ENCODE peak calls at places on chromosomes 7 and 10, in ten cellular contexts. One of them, this sample, is unnamed.

GRCh38 chr10:72545511-72545910 is 80.4 kb downstream of the MICU1 start:
- DNase-seq in stomach: no peak
- DNase-seq in fibroblast of lung: no peak
- DNase-seq in astrocyte of the spinal cord: no peak
- DNase-seq in fibroblast of pulmonary artery: no peak
- DNase-seq in heart left ventricle: no peak
- DNase-seq in GM12865: no peak
- DNase-seq in colonic mucosa: no peak
- DNase-seq in GM06990: no peak
- DNase-seq in SK-N-SH: no peak
- DNase-seq in this sample: no peak

GRCh38 chr7:38147005-38147404 is 31.0 kb upstream of the STARD3NL start:
- DNase-seq in astrocyte of the spinal cord: no peak
- DNase-seq in heart left ventricle: no peak
- DNase-seq in fibroblast of lung: no peak
- DNase-seq in colonic mucosa: no peak
- DNase-seq in GM12865: peak
- DNase-seq in stomach: no peak
- DNase-seq in fibroblast of pulmonary artery: no peak
- DNase-seq in GM06990: no peak
- DNase-seq in SK-N-SH: no peak
- DNase-seq in this sample: no peak

GRCh38 chr10:805635-806305 is 116.3 kb upstream of the DIP2C start:
- DNase-seq in astrocyte of the spinal cord: no peak
- DNase-seq in GM06990: no peak
- DNase-seq in stomach: no peak
- DNase-seq in heart left ventricle: no peak
- DNase-seq in GM12865: no peak
- DNase-seq in fibroblast of pulmonary artery: no peak
- DNase-seq in SK-N-SH: no peak
- DNase-seq in colonic mucosa: no peak
- DNase-seq in fibroblast of lung: no peak
- DNase-seq in this sample: no peak

GRCh38 chr7:27157717-27158431 is 1.4 kb upstream of the HOXA7 start:
- DNase-seq in GM06990: no peak
- DNase-seq in GM12865: no peak
- DNase-seq in SK-N-SH: no peak
- DNase-seq in astrocyte of the spinal cord: peak
- DNase-seq in stomach: peak
- DNase-seq in colonic mucosa: no peak
- DNase-seq in fibroblast of pulmonary artery: no peak
- DNase-seq in fibroblast of lung: no peak
- DNase-seq in heart left ventricle: no peak
- DNase-seq in this sample: no peak

GRCh38 chr10:3366043-3366442 is 193.5 kb upstream of the PITRM1 start:
- DNase-seq in stomach: no peak
- DNase-seq in heart left ventricle: no peak
- DNase-seq in fibroblast of pulmonary artery: no peak
- DNase-seq in GM12865: no peak
- DNase-seq in colonic mucosa: no peak
- DNase-seq in fibroblast of lung: no peak
- DNase-seq in astrocyte of the spinal cord: no peak
- DNase-seq in SK-N-SH: no peak
- DNase-seq in GM06990: no peak
- DNase-seq in this sample: no peak

GRCh38 chr7:37198906-37199485 is 249.7 kb downstream of the ELMO1 start:
- DNase-seq in fibroblast of pulmonary artery: peak
- DNase-seq in colonic mucosa: peak
- DNase-seq in stomach: peak
- DNase-seq in SK-N-SH: peak
- DNase-seq in heart left ventricle: peak
- DNase-seq in GM06990: no peak
- DNase-seq in fibroblast of lung: peak
- DNase-seq in GM12865: peak
- DNase-seq in astrocyte of the spinal cord: peak
- DNase-seq in this sample: peak

GRCh38 chr7:50450691-50451051 is 521 bp upstream of the FIGNL1 start:
- DNase-seq in stomach: no peak
- DNase-seq in astrocyte of the spinal cord: no peak
- DNase-seq in fibroblast of lung: no peak
- DNase-seq in colonic mucosa: no peak
- DNase-seq in fibroblast of pulmonary artery: no peak
- DNase-seq in SK-N-SH: peak
- DNase-seq in heart left ventricle: peak
- DNase-seq in GM06990: no peak
- DNase-seq in GM12865: peak
- DNase-seq in this sample: no peak

GRCh38 chr7:1755783-1756626 is 85.9 kb downstream of the ELFN1 start:
- DNase-seq in colonic mucosa: no peak
- DNase-seq in fibroblast of pulmonary artery: no peak
- DNase-seq in heart left ventricle: no peak
- DNase-seq in astrocyte of the spinal cord: no peak
- DNase-seq in stomach: no peak
- DNase-seq in GM12865: peak
- DNase-seq in fibroblast of lung: no peak
- DNase-seq in SK-N-SH: no peak
- DNase-seq in GM06990: no peak
- DNase-seq in this sample: no peak

GRCh38 chr10:50882540-50882983 is 2.9 kb downstream of the A1CF start:
- DNase-seq in colonic mucosa: no peak
- DNase-seq in heart left ventricle: no peak
- DNase-seq in GM12865: no peak
- DNase-seq in SK-N-SH: peak
- DNase-seq in GM06990: no peak
- DNase-seq in fibroblast of lung: no peak
- DNase-seq in fibroblast of pulmonary artery: no peak
- DNase-seq in stomach: no peak
- DNase-seq in astrocyte of the spinal cord: no peak
- DNase-seq in this sample: no peak

GRCh38 chr7:105940111-105940510 is 23.0 kb upstream of the CDHR3 start:
- DNase-seq in stomach: no peak
- DNase-seq in fibroblast of pulmonary artery: no peak
- DNase-seq in colonic mucosa: no peak
- DNase-seq in astrocyte of the spinal cord: no peak
- DNase-seq in heart left ventricle: no peak
- DNase-seq in GM12865: no peak
- DNase-seq in GM06990: no peak
- DNase-seq in SK-N-SH: peak
- DNase-seq in fibroblast of lung: no peak
- DNase-seq in this sample: no peak

GRCh38 chr7:112699725-112700513 is 90.3 kb downstream of the TMEM168 start:
- DNase-seq in fibroblast of pulmonary artery: no peak
- DNase-seq in heart left ventricle: peak
- DNase-seq in GM12865: no peak
- DNase-seq in SK-N-SH: no peak
- DNase-seq in fibroblast of lung: no peak
- DNase-seq in astrocyte of the spinal cord: no peak
- DNase-seq in GM06990: no peak
- DNase-seq in colonic mucosa: no peak
- DNase-seq in stomach: no peak
- DNase-seq in this sample: no peak

GRCh38 chr7:41999736-42000283 is 237.2 kb downstream of the GLI3 start:
- DNase-seq in colonic mucosa: no peak
- DNase-seq in astrocyte of the spinal cord: no peak
- DNase-seq in GM12865: peak
- DNase-seq in GM06990: no peak
- DNase-seq in SK-N-SH: no peak
- DNase-seq in heart left ventricle: no peak
- DNase-seq in fibroblast of pulmonary artery: no peak
- DNase-seq in fibroblast of lung: no peak
- DNase-seq in stomach: no peak
- DNase-seq in this sample: no peak

GRCh38 chr7:141133646-141134045 is 59.8 kb downstream of the TMEM178B start:
- DNase-seq in heart left ventricle: no peak
- DNase-seq in GM06990: no peak
- DNase-seq in colonic mucosa: no peak
- DNase-seq in stomach: no peak
- DNase-seq in fibroblast of lung: no peak
- DNase-seq in astrocyte of the spinal cord: peak
- DNase-seq in SK-N-SH: no peak
- DNase-seq in fibroblast of pulmonary artery: no peak
- DNase-seq in GM12865: no peak
- DNase-seq in this sample: no peak

DNA sequence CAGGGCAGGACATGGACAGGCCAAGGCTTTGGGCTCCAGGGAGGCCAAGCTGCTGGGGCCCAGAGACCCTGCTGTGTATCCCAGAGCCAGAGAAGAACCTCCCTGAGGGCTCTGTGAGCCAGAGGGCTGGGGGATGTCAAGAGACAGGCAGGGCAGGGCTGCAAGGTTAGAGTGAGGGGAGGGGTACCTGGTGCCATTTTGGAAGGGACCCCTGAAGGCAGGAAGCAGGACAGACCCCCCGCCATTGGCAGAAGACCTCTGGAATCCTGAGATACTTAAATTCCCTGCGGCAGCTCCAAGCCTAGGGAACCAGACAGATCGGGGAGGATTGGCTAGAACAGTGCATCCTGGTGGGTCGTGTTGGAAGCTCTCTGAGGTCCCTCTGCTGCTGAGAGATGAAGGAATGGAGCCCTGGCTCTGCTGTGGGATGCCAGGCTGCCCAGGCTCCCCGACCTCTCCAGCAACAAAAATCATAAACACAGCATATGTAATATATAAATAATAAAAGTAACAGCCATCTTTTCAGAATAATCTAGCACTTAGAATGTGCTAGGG is 75.0 kb downstream of the LHPP start:
- DNase-seq in fibroblast of pulmonary artery: peak
- DNase-seq in GM12865: no peak
- DNase-seq in GM06990: no peak
- DNase-seq in heart left ventricle: no peak
- DNase-seq in fibroblast of lung: no peak
- DNase-seq in astrocyte of the spinal cord: no peak
- DNase-seq in SK-N-SH: no peak
- DNase-seq in colonic mucosa: no peak
- DNase-seq in stomach: no peak
- DNase-seq in this sample: no peak
- TF ChIP-seq CTCF in fibroblast of pulmonary artery: no peak
- TF ChIP-seq CTCF in GM12865: no peak
- TF ChIP-seq CTCF in GM06990: no peak
- TF ChIP-seq CTCF in heart left ventricle: no peak
- TF ChIP-seq CTCF in fibroblast of lung: no peak
- TF ChIP-seq CTCF in astrocyte of the spinal cord: no peak
- TF ChIP-seq CTCF in SK-N-SH: no peak
- TF ChIP-seq CTCF in colonic mucosa: no peak
- TF ChIP-seq CTCF in stomach: no peak
- TF ChIP-seq CTCF in this sample: no peak

DNA sequence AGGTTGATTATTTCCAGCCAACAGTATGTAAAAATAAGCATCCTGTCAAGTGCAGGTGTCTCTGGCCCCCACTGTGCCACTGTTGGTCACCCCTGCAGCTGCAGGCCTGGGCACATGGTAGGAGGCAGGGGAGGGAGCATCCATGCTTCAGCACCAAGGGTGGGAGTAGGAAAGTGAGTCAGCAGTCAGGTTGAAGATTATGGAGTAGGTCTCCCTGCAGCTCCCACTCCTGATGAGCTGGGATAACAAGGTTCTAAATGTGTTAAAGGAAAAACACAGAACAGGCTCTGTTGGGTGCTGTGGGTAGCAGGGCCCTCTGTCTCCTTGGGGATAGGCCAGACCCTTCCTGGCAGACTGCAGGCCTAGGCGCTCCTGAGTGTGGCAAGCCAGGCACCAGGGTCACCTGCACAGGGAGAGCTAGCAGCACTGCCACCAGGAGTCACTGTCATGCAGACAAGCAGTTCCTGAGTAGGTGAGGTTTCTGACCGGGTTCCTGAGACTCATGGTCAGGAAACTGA is 59.3 kb downstream of the NUDCD3 start:
- DNase-seq in GM06990: peak
- DNase-seq in GM12865: peak
- DNase-seq in colonic mucosa: no peak
- DNase-seq in astrocyte of the spinal cord: no peak
- DNase-seq in fibroblast of pulmonary artery: no peak
- DNase-seq in stomach: no peak
- DNase-seq in fibroblast of lung: peak
- DNase-seq in SK-N-SH: peak
- DNase-seq in heart left ventricle: peak
- DNase-seq in this sample: no peak
- TF ChIP-seq CTCF in GM06990: peak
- TF ChIP-seq CTCF in GM12865: peak
- TF ChIP-seq CTCF in colonic mucosa: no peak
- TF ChIP-seq CTCF in astrocyte of the spinal cord: peak
- TF ChIP-seq CTCF in fibroblast of pulmonary artery: no peak
- TF ChIP-seq CTCF in stomach: no peak
- TF ChIP-seq CTCF in fibroblast of lung: no peak
- TF ChIP-seq CTCF in SK-N-SH: peak
- TF ChIP-seq CTCF in heart left ventricle: no peak
- TF ChIP-seq CTCF in this sample: no peak

GRCh38 chr7:73612598-73613269 is 11.6 kb downstream of the MLXIPL start:
- DNase-seq in fibroblast of lung: peak
- DNase-seq in GM06990: no peak
- DNase-seq in heart left ventricle: no peak
- DNase-seq in fibroblast of pulmonary artery: peak
- DNase-seq in colonic mucosa: peak
- DNase-seq in stomach: peak
- DNase-seq in astrocyte of the spinal cord: peak
- DNase-seq in SK-N-SH: no peak
- DNase-seq in GM12865: no peak
- DNase-seq in this sample: no peak
- TF ChIP-seq CTCF in fibroblast of lung: peak
- TF ChIP-seq CTCF in GM06990: no peak
- TF ChIP-seq CTCF in heart left ventricle: no peak
- TF ChIP-seq CTCF in fibroblast of pulmonary artery: peak
- TF ChIP-seq CTCF in colonic mucosa: no peak
- TF ChIP-seq CTCF in stomach: no peak
- TF ChIP-seq CTCF in astrocyte of the spinal cord: peak
- TF ChIP-seq CTCF in SK-N-SH: peak
- TF ChIP-seq CTCF in GM12865: no peak
- TF ChIP-seq CTCF in this sample: peak

GRCh38 chr10:71396084-71396713 is 521 bp upstream of the CDH23 start:
- DNase-seq in stomach: peak
- DNase-seq in heart left ventricle: peak
- DNase-seq in SK-N-SH: peak
- DNase-seq in colonic mucosa: no peak
- DNase-seq in fibroblast of pulmonary artery: peak
- DNase-seq in fibroblast of lung: peak
- DNase-seq in GM12865: peak
- DNase-seq in GM06990: peak
- DNase-seq in astrocyte of the spinal cord: peak
- DNase-seq in this sample: peak

GRCh38 chr10:71393841-71394475 is 2.8 kb upstream of the CDH23 start:
- DNase-seq in stomach: no peak
- DNase-seq in colonic mucosa: no peak
- DNase-seq in astrocyte of the spinal cord: no peak
- DNase-seq in SK-N-SH: no peak
- DNase-seq in GM12865: no peak
- DNase-seq in heart left ventricle: no peak
- DNase-seq in fibroblast of lung: no peak
- DNase-seq in GM06990: no peak
- DNase-seq in fibroblast of pulmonary artery: no peak
- DNase-seq in this sample: no peak

GRCh38 chr10:71396714-71397339 is at the start of gene CDH23:
- DNase-seq in colonic mucosa: no peak
- DNase-seq in stomach: peak
- DNase-seq in astrocyte of the spinal cord: no peak
- DNase-seq in GM12865: no peak
- DNase-seq in fibroblast of pulmonary artery: no peak
- DNase-seq in fibroblast of lung: peak
- DNase-seq in SK-N-SH: peak
- DNase-seq in heart left ventricle: peak
- DNase-seq in GM06990: no peak
- DNase-seq in this sample: no peak

GRCh38 chr10:71394926-71395562 is 1.7 kb upstream of the CDH23 start:
- DNase-seq in SK-N-SH: no peak
- DNase-seq in astrocyte of the spinal cord: no peak
- DNase-seq in stomach: no peak
- DNase-seq in GM06990: no peak
- DNase-seq in colonic mucosa: no peak
- DNase-seq in fibroblast of lung: no peak
- DNase-seq in GM12865: no peak
- DNase-seq in heart left ventricle: no peak
- DNase-seq in fibroblast of pulmonary artery: no peak
- DNase-seq in this sample: no peak

GRCh38 chr10:71395621-71396020 is 1.1 kb upstream of the CDH23 start:
- DNase-seq in SK-N-SH: peak
- DNase-seq in fibroblast of pulmonary artery: no peak
- DNase-seq in stomach: no peak
- DNase-seq in astrocyte of the spinal cord: no peak
- DNase-seq in GM06990: no peak
- DNase-seq in fibroblast of lung: no peak
- DNase-seq in colonic mucosa: no peak
- DNase-seq in GM12865: no peak
- DNase-seq in heart left ventricle: no peak
- DNase-seq in this sample: no peak
- TF ChIP-seq CTCF in SK-N-SH: no peak
- TF ChIP-seq CTCF in fibroblast of pulmonary artery: peak
- TF ChIP-seq CTCF in stomach: no peak
- TF ChIP-seq CTCF in astrocyte of the spinal cord: no peak
- TF ChIP-seq CTCF in GM06990: no peak
- TF ChIP-seq CTCF in fibroblast of lung: peak
- TF ChIP-seq CTCF in colonic mucosa: no peak
- TF ChIP-seq CTCF in GM12865: peak
- TF ChIP-seq CTCF in heart left ventricle: no peak
- TF ChIP-seq CTCF in this sample: peak